ENCODE peak calls at places on chromosome 5, in seven cellular contexts. Q is stimulated activated CD4-positive, alpha-beta T cell treated with anti-CD3 and anti-CD28 coated beads, Interleukin-4, amount 100 ng/mL, for 1 hour; O is HuH-7; G is astrocyte of the spinal cord; R is endothelial cell; M is stomach; K is activated naive CD4-positive, alpha-beta T cell treated with anti-CD3 and anti-CD28 coated beads, Interleukin-2, amount 10 ng/mL, durations not matched to agents 7 days and 5 days. C is an unnamed sample.

GRCh38 chr5:10602031-10602806 is 38.3 kb downstream of the ANKRD33B start:
- DNase-seq in Q (no peak), O (no peak), G (no peak), R (no peak), M (no peak), K (no peak), C (no peak)

GRCh38 chr5:109917154-109917546 is 227.4 kb downstream of the MAN2A1 start:
- DNase-seq in Q (no peak), O (no peak), G (no peak), R (no peak), M (no peak), K (no peak), C (no peak)

GRCh38 chr5:160030631-160031377 is 21.9 kb downstream of the TTC1 start:
- DNase-seq in Q (no peak), O (no peak), G (peak; percentile 56), R (no peak), M (no peak), K (no peak), C (peak; percentile 18)

GRCh38 chr5:68395302-68395701 is 179.7 kb downstream of the PIK3R1 start:
- DNase-seq in Q (no peak), O (no peak), G (no peak), R (no peak), M (no peak), K (no peak), C (no peak)

GRCh38 chr5:95410269-95410668 is 19.1 kb downstream of the FAM81B start:
- DNase-seq in Q (no peak), O (no peak), G (no peak), R (no peak), M (no peak), K (no peak), C (no peak)

GRCh38 chr5:80990971-80991370 is 30.8 kb downstream of the RASGRF2 start:
- DNase-seq in Q (no peak), O (no peak), G (no peak), R (no peak), M (no peak), K (no peak), C (no peak)

GRCh38 chr5:135337064-135337463 is 62.0 kb downstream of the MACROH2A1 start:
- DNase-seq in Q (no peak), O (no peak), G (no peak), R (no peak), M (no peak), K (no peak), C (no peak)

GRCh38 chr5:83467315-83468044 is 4.1 kb upstream of the VCAN start:
- DNase-seq in Q (no peak), O (no peak), G (peak; percentile 79), R (no peak), M (no peak), K (no peak), C (peak; percentile 84)

GRCh38 chr5:71666321-71666720 is 52.8 kb upstream of the CARTPT start:
- DNase-seq in Q (no peak), O (no peak), G (no peak), R (no peak), M (no peak), K (no peak), C (no peak)

GRCh38 chr5:133202066-133202665 is 150.4 kb downstream of the HSPA4 start:
- DNase-seq in Q (no peak), O (no peak), G (no peak), R (no peak), M (no peak), K (no peak), C (no peak)

GRCh38 chr5:89572696-89573095 is 689.7 kb upstream of the MEF2C start:
- DNase-seq in Q (no peak), O (no peak), G (peak; percentile 30), R (no peak), M (no peak), K (no peak), C (peak; percentile 86)

GRCh38 chr5:179865471-179866240 is 7.0 kb upstream of the MRNIP start:
- DNase-seq in Q (no peak), O (no peak), G (no peak), R (no peak), M (no peak), K (peak; percentile 11), C (no peak)

GRCh38 chr5:171418982-171419662 is at the start of gene FGF18:
- DNase-seq in Q (peak; percentile 29), O (peak; percentile 41), G (peak; percentile 70), R (peak; percentile 49), M (peak; percentile 44), K (peak; percentile 71), C (peak; percentile 79)

GRCh38 chr5:14039063-14039462 is 94.6 kb upstream of the DNAH5 start:
- DNase-seq in Q (no peak), O (no peak), G (peak; percentile 45), R (no peak), M (no peak), K (no peak), C (peak; percentile 80)

GRCh38 chr5:58188287-58188651 is 271.6 kb downstream of the PLK2 start:
- DNase-seq in Q (no peak), O (no peak), G (peak; percentile 56), R (no peak), M (no peak), K (no peak), C (peak; percentile 39)

GRCh38 chr5:177576169-177576568 is 15.8 kb upstream of the TMED9 start:
- DNase-seq in Q (no peak), O (no peak), G (no peak), R (no peak), M (no peak), K (no peak), C (no peak)

GRCh38 chr5:126044111-126044668 is 379.0 kb upstream of the GRAMD2B start:
- DNase-seq in Q (no peak), O (peak; percentile 3), G (peak; percentile 65), R (no peak), M (no peak), K (no peak), C (peak; percentile 96)

GRCh38 chr5:147479431-147479830 is 30.4 kb downstream of the DPYSL3 start:
- DNase-seq in Q (no peak), O (no peak), G (no peak), R (no peak), M (no peak), K (no peak), C (no peak)

GRCh38 chr5:141758316-141758965 is 76.4 kb upstream of the ARAP3 start:
- DNase-seq in Q (no peak), O (no peak), G (no peak), R (no peak), M (no peak), K (no peak), C (no peak)

GRCh38 chr5:83720805-83721431 is at the start of gene HAPLN1:
- DNase-seq in Q (no peak), O (no peak), G (peak; percentile 53), R (peak; percentile 13), M (no peak), K (no peak), C (no peak)

GRCh38 chr5:119313207-119313606 is 42.6 kb upstream of the TNFAIP8 start:
- DNase-seq in Q (no peak), O (no peak), G (no peak), R (no peak), M (no peak), K (no peak), C (no peak)

GRCh38 chr5:115414406-115415142 is 118.1 kb upstream of the CCDC112 start:
- DNase-seq in Q (no peak), O (no peak), G (peak; percentile 63), R (no peak), M (no peak), K (no peak), C (peak; percentile 97)

GRCh38 chr5:149863830-149864229 is 80.8 kb downstream of the PDE6A start:
- DNase-seq in Q (no peak), O (no peak), G (no peak), R (no peak), M (no peak), K (no peak), C (no peak)

GRCh38 chr5:43515678-43516048 is 715 bp upstream of the C5orf34 start:
- DNase-seq in Q (no peak), O (peak; percentile 36), G (no peak), R (no peak), M (no peak), K (no peak), C (no peak)

GRCh38 chr5:14386882-14387575 is 194.6 kb upstream of the OTULINL start:
- DNase-seq in Q (no peak), O (no peak), G (no peak), R (no peak), M (no peak), K (no peak), C (peak; percentile 62)

GRCh38 chr5:132254321-132254977 is 3.0 kb upstream of the PDLIM4 start:
- DNase-seq in Q (no peak), O (no peak), G (no peak), R (no peak), M (peak; percentile 71), K (no peak), C (no peak)

GRCh38 chr5:9467199-9468069 is 78.4 kb downstream of the SEMA5A start:
- DNase-seq in Q (no peak), O (no peak), G (no peak), R (no peak), M (no peak), K (no peak), C (no peak)

GRCh38 chr5:171750316-171750788 is 35.3 kb upstream of the SMIM23 start:
- DNase-seq in Q (no peak), O (peak; percentile 44), G (no peak), R (peak; percentile 7), M (no peak), K (no peak), C (peak; percentile 21)

GRCh38 chr5:150780816-150781221 is 2.3 kb downstream of the SMIM3 start:
- DNase-seq in Q (no peak), O (no peak), G (peak; percentile 61), R (no peak), M (no peak), K (no peak), C (peak; percentile 72)

GRCh38 chr5:61048534-61048933 is 103.5 kb downstream of the NDUFAF2 start:
- DNase-seq in Q (no peak), O (no peak), G (peak; percentile 88), R (no peak), M (no peak), K (no peak), C (peak; percentile 54)

GRCh38 chr5:1386274-1386717 is 41.4 kb upstream of the CLPTM1L start:
- DNase-seq in Q (peak; percentile 63), O (peak; percentile 33), G (peak; percentile 10), R (peak; percentile 40), M (peak; percentile 85), K (peak; percentile 85), C (peak; percentile 7)

GRCh38 chr5:76082790-76083554 is at the start of gene SV2C:
- DNase-seq in Q (peak; percentile 41), O (no peak), G (peak; percentile 5), R (peak; percentile 28), M (peak; percentile 41), K (peak; percentile 58), C (no peak)

C was measured in fibroblast of lung.